ENCODE peak calls at places on chromosomes 4 and X, in nine cellular contexts. C is endothelial cell of umbilical vein, T is lower lobe of right lung, M is cardiac muscle cell, Q is testis, E is neural progenitor cell, K is tibial nerve, X is pancreas, N is OCI-LY7. R is an unnamed sample.

GRCh38 chr4:7397206-7398103 is 37.3 kb downstream of the PSAPL1 start:
- DNase-seq in C (no peak), T (peak; percentile 26), M (no peak), Q (no peak), E (no peak), K (no peak), X (no peak), N (no peak), R (no peak)

GRCh38 chr4:125826801-125827200 is 512.0 kb downstream of the FAT4 start:
- DNase-seq in C (peak; percentile 37), T (no peak), M (no peak), Q (no peak), E (no peak), K (no peak), X (no peak), N (no peak), R (no peak)

GRCh38 chrX:19658030-19658429 is 142.7 kb upstream of the MAP3K15 start:
- DNase-seq in C (no peak), T (no peak), M (no peak), Q (no peak), E (no peak), K (no peak), X (no peak), N (no peak), R (no peak)

GRCh38 chr4:27790911-27791310 is 930.3 kb downstream of the STIM2 start:
- DNase-seq in C (no peak), T (no peak), M (no peak), Q (no peak), E (no peak), K (no peak), X (no peak), N (no peak), R (no peak)

GRCh38 chr4:145720656-145721055 is 40.7 kb downstream of the C4orf51 start:
- DNase-seq in C (no peak), T (no peak), M (no peak), Q (no peak), E (peak; percentile 58), K (no peak), X (no peak), N (no peak), R (no peak)

GRCh38 chrX:18574591-18574990 is 97.3 kb downstream of the RS1 start:
- DNase-seq in C (peak; percentile 68), T (no peak), M (no peak), Q (no peak), E (no peak), K (peak; percentile 20), X (no peak), N (no peak), R (peak; percentile 22)

GRCh38 chrX:72712094-72712755 is 1.9 kb downstream of the PHKA1 start:
- DNase-seq in C (peak; percentile 1), T (no peak), M (no peak), Q (no peak), E (no peak), K (no peak), X (no peak), N (no peak), R (no peak)

GRCh38 chrX:150478496-150479492 is 89.6 kb upstream of the MTM1 start:
- DNase-seq in C (no peak), T (no peak), M (no peak), Q (no peak), E (no peak), K (no peak), X (no peak), N (no peak), R (no peak)

GRCh38 chr4:113064244-113064643 is 14.8 kb downstream of the ANK2 start:
- DNase-seq in C (no peak), T (no peak), M (peak; percentile 17), Q (no peak), E (peak; percentile 96), K (no peak), X (no peak), N (no peak), R (no peak)

GRCh38 chr4:21018817-21019216 is 318.6 kb downstream of the PACRGL start:
- DNase-seq in C (no peak), T (no peak), M (no peak), Q (no peak), E (no peak), K (no peak), X (no peak), N (no peak), R (no peak)

GRCh38 chr4:111323496-111323895 is 700.6 kb upstream of the PITX2 start:
- DNase-seq in C (no peak), T (no peak), M (no peak), Q (no peak), E (no peak), K (no peak), X (no peak), N (no peak), R (no peak)

GRCh38 chr4:139988863-139989765 is 164.9 kb downstream of the MAML3 start:
- DNase-seq in C (peak; percentile 97), T (no peak), M (peak; percentile 27), Q (no peak), E (peak; percentile 34), K (no peak), X (no peak), N (no peak), R (no peak)

GRCh38 chr4:185941476-185941875 is 127.5 kb upstream of the TLR3 start:
- DNase-seq in C (no peak), T (no peak), M (no peak), Q (no peak), E (no peak), K (no peak), X (no peak), N (no peak), R (no peak)

GRCh38 chr4:1856920-1857699 is 1.2 kb upstream of the LETM1 start:
- DNase-seq in C (no peak), T (no peak), M (peak; percentile 35), Q (peak; percentile 68), E (peak; percentile 56), K (no peak), X (peak; percentile 76), N (no peak), R (no peak)

GRCh38 chr4:86453044-86453501 is 93.2 kb upstream of the MAPK10 start:
- DNase-seq in C (no peak), T (no peak), M (no peak), Q (peak; percentile 74), E (no peak), K (no peak), X (no peak), N (no peak), R (peak; percentile 44)

GRCh38 chrX:27555514-27555913 is 34.6 kb upstream of the DCAF8L2 start:
- DNase-seq in C (peak; percentile 38), T (no peak), M (peak; percentile 56), Q (no peak), E (peak; percentile 65), K (no peak), X (no peak), N (peak; percentile 0), R (no peak)

GRCh38 chr4:158121203-158121586 is 51.6 kb downstream of the GASK1B start:
- DNase-seq in C (no peak), T (no peak), M (no peak), Q (peak; percentile 42), E (no peak), K (no peak), X (no peak), N (no peak), R (no peak)

GRCh38 chr4:65668201-65669007 is 1.9 kb downstream of the EPHA5 start:
- DNase-seq in C (no peak), T (no peak), M (peak; percentile 55), Q (peak; percentile 43), E (peak; percentile 49), K (no peak), X (peak; percentile 56), N (no peak), R (no peak)

GRCh38 chrX:150365953-150366911 is 3.1 kb downstream of the MAMLD1 start:
- DNase-seq in C (peak; percentile 56), T (peak; percentile 54), M (peak; percentile 53), Q (peak; percentile 85), E (peak; percentile 75), K (peak; percentile 56), X (no peak), N (no peak), R (peak; percentile 48)

GRCh38 chr4:144658908-144659307 is 13.0 kb downstream of the HHIP start:
- DNase-seq in C (no peak), T (no peak), M (no peak), Q (no peak), E (no peak), K (no peak), X (no peak), N (no peak), R (no peak)

GRCh38 chrX:24768556-24768955 is 74.8 kb downstream of the POLA1 start:
- DNase-seq in C (no peak), T (no peak), M (no peak), Q (no peak), E (no peak), K (no peak), X (no peak), N (no peak), R (no peak)

DNA sequence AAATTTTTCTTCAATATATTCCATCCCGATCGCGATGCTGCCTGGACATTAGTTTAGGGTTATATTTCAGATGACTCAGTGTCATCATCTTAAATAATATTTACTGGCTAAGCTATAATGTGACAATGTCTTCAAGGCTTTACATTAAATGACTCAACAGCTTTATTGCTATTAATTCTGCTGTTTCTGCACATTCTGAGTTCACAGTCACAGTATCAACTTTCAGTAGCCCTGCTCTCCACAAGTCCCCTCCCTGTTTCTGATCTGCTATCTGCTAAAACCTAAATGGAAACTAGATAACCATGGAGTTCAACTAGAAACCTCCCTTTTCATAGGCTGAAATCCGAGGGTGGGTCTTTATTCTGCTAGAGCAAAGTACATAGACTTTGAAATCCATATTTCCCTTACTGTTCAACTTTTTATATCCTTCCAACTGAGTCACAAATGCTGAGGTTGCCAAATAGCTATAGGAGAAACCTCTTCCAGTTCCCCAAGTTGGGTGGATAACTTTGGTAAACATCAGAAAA is 5.4 kb upstream of the ACE2 start:
- DNase-seq in C (no peak), T (no peak), M (no peak), Q (no peak), E (no peak), K (no peak), X (no peak), N (no peak), R (no peak)
- TF ChIP-seq CTCF in C (no peak), T (no peak), M (no peak), Q (no peak), E (no peak), K (no peak), X (no peak), N (no peak), R (no peak)

GRCh38 chrX:13689519-13690211 is 737 bp downstream of the RAB9A start:
- DNase-seq in C (peak; percentile 52), T (no peak), M (peak; percentile 36), Q (no peak), E (peak; percentile 33), K (no peak), X (no peak), N (peak; percentile 21), R (no peak)
- H3K4me1 ChIP-seq in C (peaks cover 15% of the 10 kb centered on the region), T (peaks cover 15% of the 10 kb centered on the region), M (peaks cover 28% of the 10 kb centered on the region), Q (peaks cover 3% of the 10 kb centered on the region), E (peaks cover 11% of the 10 kb centered on the region), K (peaks cover 23% of the 10 kb centered on the region), X (peaks cover 19% of the 10 kb centered on the region), N (peaks cover 52% of the 10 kb centered on the region), R (peaks cover 48% of the 10 kb centered on the region)

GRCh38 chrX:459611-460010 is 72.9 kb upstream of the PPP2R3B start:
- DNase-seq in C (no peak), T (no peak), M (no peak), Q (no peak), E (no peak), K (no peak), X (no peak), N (no peak), R (no peak)
- H3K9me3 ChIP-seq in C (no peaks in the 10 kb centered on the region), T (no peaks in the 10 kb centered on the region), M (no peaks in the 10 kb centered on the region), Q (no peaks in the 10 kb centered on the region), E (no peaks in the 10 kb centered on the region), K (peaks cover 3% of the 10 kb centered on the region), X (no peaks in the 10 kb centered on the region), N (no peaks in the 10 kb centered on the region), R (peaks cover 3% of the 10 kb centered on the region)

GRCh38 chr4:102799816-102800215 is 27.5 kb downstream of the UBE2D3 start:
- DNase-seq in C (no peak), T (no peak), M (no peak), Q (no peak), E (no peak), K (no peak), X (no peak), N (no peak), R (no peak)
- TF ChIP-seq CTCF in C (no peak), T (no peak), M (no peak), Q (no peak), E (no peak), K (no peak), X (no peak), N (no peak), R (no peak)